ENCODE peak calls at places on chromosomes 12 and 14, in five cellular contexts. L is IMR-90, R is lower lobe of right lung, Z is psoas muscle, P is transverse colon. D is an unnamed sample.

GRCh38 chr12:116916714-116917114 is 6.0 kb downstream of the FBXW8 start:
- DNase-seq in L (peak; percentile 84), R (peak; percentile 65), Z (no peak), P (peak; percentile 9), D (no peak)

GRCh38 chr14:50417853-50418252 is 21.2 kb upstream of the CDKL1 start:
- DNase-seq in L (peak; percentile 22), R (no peak), Z (no peak), P (no peak), D (no peak)

GRCh38 chr12:105860556-105861207 is 278.1 kb downstream of the NUAK1 start:
- DNase-seq in L (no peak), R (no peak), Z (no peak), P (no peak), D (no peak)

GRCh38 chr14:75046899-75047298 is 4.4 kb downstream of the MLH3 start:
- DNase-seq in L (peak; percentile 45), R (no peak), Z (no peak), P (no peak), D (no peak)

GRCh38 chr12:50282581-50283229 is 615 bp downstream of the LIMA1 start:
- DNase-seq in L (peak; percentile 77), R (no peak), Z (no peak), P (peak; percentile 17), D (no peak)

GRCh38 chr14:61478971-61479473 is 157.6 kb downstream of the PRKCH start:
- DNase-seq in L (no peak), R (no peak), Z (no peak), P (no peak), D (no peak)

GRCh38 chr12:54182086-54182485 is 6.7 kb downstream of the SMUG1 start:
- DNase-seq in L (no peak), R (no peak), Z (no peak), P (no peak), D (no peak)

GRCh38 chr12:197347-197746 is 16.6 kb downstream of the SLC6A12 start:
- DNase-seq in L (no peak), R (no peak), Z (no peak), P (no peak), D (no peak)

GRCh38 chr12:60168441-60168840 is 572.6 kb downstream of the SLC16A7 start:
- DNase-seq in L (no peak), R (no peak), Z (no peak), P (no peak), D (no peak)

GRCh38 chr12:60162988-60163720 is 567.3 kb downstream of the SLC16A7 start:
- DNase-seq in L (no peak), R (no peak), Z (no peak), P (no peak), D (no peak)
- H3K9me3 ChIP-seq in L (no peaks in the 10 kb centered on the region), R (no peaks in the 10 kb centered on the region), Z (no peaks in the 10 kb centered on the region), P (no peaks in the 10 kb centered on the region), D (no peaks in the 10 kb centered on the region)

GRCh38 chr14:41986083-41986645 is 379.5 kb downstream of the LRFN5 start:
- DNase-seq in L (no peak), R (no peak), Z (no peak), P (no peak), D (no peak)

DNA sequence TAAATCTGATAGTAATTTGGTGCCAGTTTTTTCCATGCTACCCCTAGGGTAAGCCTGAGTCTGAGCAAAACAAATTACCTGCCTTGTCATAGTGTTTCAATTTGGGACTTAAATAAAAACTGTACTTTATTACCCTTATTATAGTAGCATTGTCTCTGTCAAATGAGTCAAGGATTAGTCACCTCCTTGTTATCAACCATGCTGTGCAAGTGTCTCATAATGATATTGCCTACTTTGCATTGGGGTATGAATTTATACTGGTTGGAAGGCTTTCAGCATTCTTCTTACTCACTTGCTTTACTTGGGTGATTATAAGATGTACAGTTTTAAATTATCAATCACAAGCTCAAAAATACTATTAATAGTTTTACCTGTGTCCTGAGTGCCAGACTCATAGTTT is 380.1 kb downstream of the LRFN5 start:
- DNase-seq in L (peak; percentile 53), R (no peak), Z (no peak), P (no peak), D (no peak)
- H3K9me3 ChIP-seq in L (no peaks in the 10 kb centered on the region), R (no peaks in the 10 kb centered on the region), Z (no peaks in the 10 kb centered on the region), P (no peaks in the 10 kb centered on the region), D (no peaks in the 10 kb centered on the region)

GRCh38 chr14:19838433-19838832 is 34.9 kb downstream of the OR4N2 start:
- DNase-seq in L (no peak), R (no peak), Z (no peak), P (no peak), D (no peak)
- H3K9me3 ChIP-seq in L (peaks cover 23% of the 10 kb centered on the region), R (no peaks in the 10 kb centered on the region), Z (peaks cover 18% of the 10 kb centered on the region), P (no peaks in the 10 kb centered on the region), D (peaks cover 3% of the 10 kb centered on the region)

GRCh38 chr12:21852251-21852650 is 77.7 kb upstream of the KCNJ8 start:
- DNase-seq in L (peak; percentile 90), R (no peak), Z (no peak), P (no peak), D (no peak)
- H3K9me3 ChIP-seq in L (no peaks in the 10 kb centered on the region), R (no peaks in the 10 kb centered on the region), Z (no peaks in the 10 kb centered on the region), P (no peaks in the 10 kb centered on the region), D (no peaks in the 10 kb centered on the region)

GRCh38 chr12:58277231-58277630 is 335.9 kb downstream of the ATP23 start:
- DNase-seq in L (no peak), R (no peak), Z (no peak), P (no peak), D (no peak)
- H3K9me3 ChIP-seq in L (peaks cover 12% of the 10 kb centered on the region), R (peaks cover 14% of the 10 kb centered on the region), Z (peaks cover 20% of the 10 kb centered on the region), P (peaks cover 8% of the 10 kb centered on the region), D (peaks cover 21% of the 10 kb centered on the region)

GRCh38 chr14:98925362-98926040 is 346.5 kb downstream of the BCL11B start:
- DNase-seq in L (no peak), R (no peak), Z (no peak), P (no peak), D (no peak)
- H3K9me3 ChIP-seq in L (peaks cover 28% of the 10 kb centered on the region), R (no peaks in the 10 kb centered on the region), Z (no peaks in the 10 kb centered on the region), P (no peaks in the 10 kb centered on the region), D (no peaks in the 10 kb centered on the region)

GRCh38 chr12:118607831-118608230 is 231.5 kb downstream of the SUDS3 start:
- DNase-seq in L (no peak), R (no peak), Z (no peak), P (no peak), D (no peak)
- H3K9me3 ChIP-seq in L (peaks cover 22% of the 10 kb centered on the region), R (peaks cover under 1% of the 10 kb centered on the region), Z (no peaks in the 10 kb centered on the region), P (no peaks in the 10 kb centered on the region), D (no peaks in the 10 kb centered on the region)

DNA sequence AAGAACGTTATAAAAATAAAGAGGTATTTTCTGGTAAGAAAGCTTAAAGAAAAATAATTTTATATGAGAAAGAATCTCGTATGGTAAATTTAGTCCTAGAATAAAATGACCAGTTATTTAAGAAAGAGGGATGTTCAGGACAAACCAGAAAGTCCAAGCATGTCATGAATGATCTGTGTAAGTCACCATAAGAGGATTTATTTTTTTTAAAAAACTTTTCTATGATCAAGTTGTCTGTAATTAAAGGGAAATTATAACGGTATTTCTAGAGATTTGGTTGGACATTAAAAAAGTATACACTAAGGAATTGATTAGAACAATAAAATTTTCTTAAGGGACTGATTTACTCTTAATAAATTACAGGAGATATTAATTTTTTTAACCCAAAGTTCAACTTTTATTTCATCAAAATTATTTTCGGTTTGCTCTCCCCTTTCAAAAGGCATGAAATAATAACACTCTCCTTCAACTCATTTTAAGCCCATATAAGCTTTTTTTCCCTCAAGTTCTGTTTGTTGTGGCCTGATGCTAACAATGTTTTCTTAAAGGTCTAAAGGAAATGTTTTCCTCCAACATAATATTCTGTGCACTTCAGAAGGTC is 49.9 kb upstream of the CPSF6 start:
- DNase-seq in L (no peak), R (no peak), Z (no peak), P (no peak), D (no peak)
- H3K9me3 ChIP-seq in L (peaks cover 5% of the 10 kb centered on the region), R (peaks cover 22% of the 10 kb centered on the region), Z (no peaks in the 10 kb centered on the region), P (peaks cover 9% of the 10 kb centered on the region), D (peaks cover 34% of the 10 kb centered on the region)

GRCh38 chr14:29175706-29176105 is 409.1 kb downstream of the FOXG1 start:
- DNase-seq in L (no peak), R (no peak), Z (no peak), P (no peak), D (no peak)

DNA sequence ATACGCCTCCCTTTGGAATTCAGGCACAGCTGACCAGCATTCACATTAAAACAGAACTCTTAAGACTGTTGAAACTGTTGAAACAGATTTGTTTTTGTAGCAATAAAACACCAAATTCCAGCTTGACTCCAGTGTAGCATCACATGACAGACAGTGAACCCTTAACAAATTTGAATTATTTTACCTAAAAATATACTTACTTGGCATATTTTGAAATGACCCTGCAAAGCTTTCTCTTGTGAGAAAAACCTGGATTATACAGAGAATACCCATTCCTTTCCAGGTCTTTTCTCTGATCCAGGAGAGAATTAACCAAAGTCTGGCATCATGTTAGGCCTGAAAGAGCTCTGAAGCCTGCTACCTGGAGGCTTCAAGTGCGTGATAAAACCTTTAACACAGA is 410.3 kb downstream of the FOXG1 start:
- DNase-seq in L (no peak), R (no peak), Z (no peak), P (no peak), D (no peak)
- H3K9me3 ChIP-seq in L (no peaks in the 10 kb centered on the region), R (no peaks in the 10 kb centered on the region), Z (no peaks in the 10 kb centered on the region), P (no peaks in the 10 kb centered on the region), D (peaks cover 2% of the 10 kb centered on the region)

GRCh38 chr12:13505224-13505623 is 308.7 kb downstream of the EMP1 start:
- DNase-seq in L (no peak), R (no peak), Z (no peak), P (no peak), D (no peak)

GRCh38 chr12:13505636-13506035 is 309.1 kb downstream of the EMP1 start:
- DNase-seq in L (no peak), R (no peak), Z (no peak), P (no peak), D (no peak)

GRCh38 chr12:13503094-13503835 is 306.7 kb downstream of the EMP1 start:
- DNase-seq in L (no peak), R (no peak), Z (no peak), P (no peak), D (no peak)

GRCh38 chr12:13504736-13505135 is 308.2 kb downstream of the EMP1 start:
- DNase-seq in L (no peak), R (no peak), Z (no peak), P (no peak), D (no peak)

DNA sequence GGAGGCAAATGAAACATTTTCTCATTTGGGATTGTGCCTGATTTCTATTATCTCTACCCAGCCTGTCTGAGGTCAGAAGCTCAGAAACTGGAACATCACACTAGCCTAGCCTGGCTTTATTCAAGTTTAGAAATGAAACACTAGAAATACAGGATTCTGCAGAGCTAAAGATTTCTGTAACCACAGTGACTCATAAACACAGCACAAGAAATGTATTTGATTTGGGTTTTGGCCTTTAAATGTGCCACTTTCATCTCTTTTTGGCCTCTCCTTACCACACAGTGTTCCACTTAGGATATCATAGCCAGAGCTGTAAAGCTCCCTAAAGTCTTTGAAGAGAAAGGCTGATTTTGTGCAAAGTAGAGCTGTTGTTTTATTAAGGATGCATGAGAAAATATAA is 307.5 kb downstream of the EMP1 start:
- DNase-seq in L (no peak), R (no peak), Z (no peak), P (no peak), D (no peak)
- H3K9me3 ChIP-seq in L (no peaks in the 10 kb centered on the region), R (no peaks in the 10 kb centered on the region), Z (no peaks in the 10 kb centered on the region), P (no peaks in the 10 kb centered on the region), D (no peaks in the 10 kb centered on the region)